ENCODE peak calls at places on chromosome 19, in four cellular contexts. R, K, B and I are unnamed samples.

GRCh38 chr19:15199652-15200574 is 882 bp downstream of the NOTCH3 start:
- DNase-seq in R (no peak), K (no peak), B (peak), I (no peak)

GRCh38 chr19:3544742-3545668 is 6.0 kb downstream of the TEKTIP1 start:
- DNase-seq in R (peak), K (peak), B (peak), I (peak)

GRCh38 chr19:40797963-40798222 is 1.1 kb upstream of the EGLN2 start:
- DNase-seq in R (no peak), K (no peak), B (no peak), I (no peak)

GRCh38 chr19:55451522-55452380 is 8.7 kb upstream of the SHISA7 start:
- DNase-seq in R (no peak), K (no peak), B (peak), I (peak)

GRCh38 chr19:43132696-43133095 is 50.2 kb upstream of the PSG2 start:
- DNase-seq in R (no peak), K (no peak), B (no peak), I (peak)

GRCh38 chr19:57887195-57887941 is 1.5 kb downstream of the ZNF814 start:
- DNase-seq in R (no peak), K (no peak), B (no peak), I (no peak)

GRCh38 chr19:47765522-47766358 is 12.8 kb upstream of the SELENOW start:
- DNase-seq in R (peak), K (peak), B (peak), I (peak)

GRCh38 chr19:36169084-36169760 is 17.0 kb upstream of the COX7A1 start:
- DNase-seq in R (peak), K (no peak), B (no peak), I (peak)